ENCODE peak calls at places on chromosomes 16 and 17, in nine cellular contexts. V is HCT116; A is activated naive CD8-positive, alpha-beta T cell treated with anti-CD3 and anti-CD28 coated beads for 36 hours; N is neural progenitor cell; D is GM20000; O is tibial artery; L is central memory CD4-positive, alpha-beta T cell; B is mesendoderm; E is M059J. P is an unnamed sample.

GRCh38 chr17:61477204-61477834 is 25.1 kb downstream of the TBX4 start:
- DNase-seq in N (no peak), V (no peak), D (no peak), E (no peak), A (no peak), L (no peak), O (no peak), B (no peak), P (no peak)

GRCh38 chr17:8332688-8333087 is 7.0 kb upstream of the ODF4 start:
- DNase-seq in A (no peak), E (no peak), N (no peak), B (peak), D (no peak), L (no peak), V (no peak), O (no peak), P (no peak)

GRCh38 chr17:64024215-64024654 is 3.8 kb upstream of the ICAM2 start:
- DNase-seq in E (no peak), V (no peak), B (no peak), D (no peak), O (no peak), A (no peak), L (no peak), N (no peak), P (no peak)

GRCh38 chr16:85398688-85399582 is 214.2 kb upstream of the GSE1 start:
- DNase-seq in B (no peak), V (no peak), E (no peak), L (no peak), O (peak), A (no peak), D (no peak), N (no peak), P (no peak)

GRCh38 chr16:86086471-86086870 is 187.5 kb downstream of the IRF8 start:
- DNase-seq in B (no peak), N (no peak), E (no peak), D (no peak), O (no peak), L (no peak), A (no peak), V (no peak), P (no peak)

GRCh38 chr17:78272181-78272913 is 40.9 kb downstream of the TMEM235 start:
- DNase-seq in A (peak), D (peak), O (no peak), L (peak), E (no peak), B (peak), N (peak), V (no peak), P (peak)

GRCh38 chr17:81313776-81314409 is 18.8 kb upstream of the SLC38A10 start:
- DNase-seq in A (no peak), B (no peak), L (no peak), O (no peak), E (no peak), N (no peak), D (no peak), V (no peak), P (no peak)

GRCh38 chr16:57386381-57386951 is 14.2 kb downstream of the CX3CL1 start:
- DNase-seq in L (no peak), O (no peak), D (no peak), A (no peak), B (no peak), E (no peak), N (no peak), V (no peak), P (no peak)

GRCh38 chr16:75402821-75403475 is 30.4 kb downstream of the CFDP1 start:
- DNase-seq in B (peak), D (peak), E (peak), V (peak), L (peak), O (no peak), A (no peak), N (peak), P (no peak)

GRCh38 chr16:15564619-15565339 is 78.2 kb downstream of the MARF1 start:
- DNase-seq in D (no peak), E (no peak), L (no peak), V (no peak), A (no peak), N (peak), B (no peak), O (no peak), P (no peak)

P was measured in keratinocyte.